ENCODE peak calls at places on chromosome 2, in six cellular contexts. A is Kasumi-1; Z is activated B cell treated with CpG ODN at 0.5 μM for 24 hours; C is kidney glomerular epithelial cell; W is right cardiac atrium; G is stimulated activated naive CD8-positive, alpha-beta T cell treated with anti-CD3 and anti-CD28 coated beads, Interleukin-15, amount 100 ng/mL, for 72 hours. R is an unnamed sample.

GRCh38 chr2:120734930-120735611 is 597 bp upstream of the GLI2 start:
- DNase-seq in W (no peak), C (no peak), A (no peak), Z (no peak), G (no peak), R (no peak)

GRCh38 chr2:101540518-101540917 is 65.6 kb upstream of the RFX8 start:
- DNase-seq in A (no peak), Z (no peak), C (no peak), W (no peak), G (no peak), R (no peak)

GRCh38 chr2:65366595-65367125 is 65.7 kb downstream of the SPRED2 start:
- DNase-seq in Z (no peak), G (no peak), C (peak), W (no peak), A (peak), R (peak)

GRCh38 chr2:120405769-120406119 is 59.8 kb downstream of the INHBB start:
- DNase-seq in C (no peak), Z (no peak), G (no peak), A (no peak), W (no peak), R (no peak)

GRCh38 chr2:237475704-237476107 is 11.3 kb upstream of the MLPH start:
- DNase-seq in W (no peak), Z (no peak), A (no peak), G (peak), C (peak), R (peak)

GRCh38 chr2:120559401-120559800 is 176.3 kb upstream of the GLI2 start:
- DNase-seq in W (no peak), C (peak), A (no peak), Z (no peak), G (no peak), R (peak)

GRCh38 chr2:235468978-235469694 is 24.7 kb upstream of the AGAP1 start:
- DNase-seq in G (no peak), C (peak), Z (no peak), W (no peak), A (no peak), R (peak)

GRCh38 chr2:176188218-176188968 is at the start of gene HOXD1:
- DNase-seq in W (peak), C (peak), Z (no peak), G (no peak), A (no peak), R (peak)

GRCh38 chr2:239268082-239268481 is 132.7 kb downstream of the HDAC4 start:
- DNase-seq in A (no peak), Z (no peak), W (peak), G (no peak), C (no peak), R (no peak)

GRCh38 chr2:219699440-219699821 is 72.0 kb downstream of the SLC4A3 start:
- DNase-seq in C (no peak), Z (no peak), A (no peak), G (no peak), W (no peak), R (no peak)

GRCh38 chr2:100606740-100607343 is 44.0 kb downstream of the PDCL3 start:
- DNase-seq in A (peak), Z (no peak), C (no peak), W (no peak), G (no peak), R (peak)

GRCh38 chr2:66537001-66537400 is 102.1 kb downstream of the MEIS1 start:
- DNase-seq in G (no peak), C (no peak), A (no peak), Z (no peak), W (no peak), R (no peak)

R was measured in astrocyte.